ENCODE peak calls at places on chromosomes 2 and 18, in five cellular contexts. D is tibial artery, N is hepatocyte, A is psoas muscle, U is breast epithelium. W is an unnamed sample.
A peak's percentile ranks its signal among the peaks of the same experiment; 100 is the strongest.

GRCh38 chr2:44285237-44285636 is 10.0 kb downstream of the SLC3A1 start:
- DNase-seq in D (no peak), N (peak; percentile 18), A (no peak), U (no peak), W (no peak)

GRCh38 chr2:68828887-68829708 is 42.1 kb downstream of the BMP10 start:
- DNase-seq in D (peak; percentile 97), N (peak; percentile 92), A (peak; percentile 94), U (peak; percentile 90), W (peak; percentile 98)

GRCh38 chr2:49831698-49832367 is 677.5 kb upstream of the FSHR start:
- DNase-seq in D (no peak), N (no peak), A (no peak), U (no peak), W (no peak)

GRCh38 chr2:69620870-69621269 is 22.7 kb downstream of the AAK1 start:
- DNase-seq in D (no peak), N (no peak), A (no peak), U (no peak), W (no peak)

GRCh38 chr2:95041824-95042442 is 16.4 kb downstream of the MAL start:
- DNase-seq in D (no peak), N (no peak), A (no peak), U (no peak), W (no peak)

GRCh38 chr2:58700621-58701020 is 459.5 kb upstream of the FANCL start:
- DNase-seq in D (no peak), N (no peak), A (no peak), U (no peak), W (no peak)

GRCh38 chr18:46199515-46200147 is 95.4 kb downstream of the HAUS1 start:
- DNase-seq in D (no peak), N (peak; percentile 19), A (no peak), U (no peak), W (no peak)

GRCh38 chr2:208311321-208311720 is 45.3 kb downstream of the PIKFYVE start:
- DNase-seq in D (no peak), N (no peak), A (no peak), U (no peak), W (no peak)

GRCh38 chr18:58967643-58968291 is 103.1 kb downstream of the ZNF532 start:
- DNase-seq in D (no peak), N (peak; percentile 36), A (no peak), U (no peak), W (no peak)

GRCh38 chr2:69359371-69359770 is 27.7 kb downstream of the GFPT1 start:
- DNase-seq in D (no peak), N (no peak), A (no peak), U (no peak), W (no peak)

GRCh38 chr18:74132201-74132600 is 15.4 kb downstream of the FBXO15 start:
- DNase-seq in D (no peak), N (no peak), A (no peak), U (no peak), W (no peak)

GRCh38 chr2:112318515-112318914 is 43.1 kb downstream of the ZC3H6 start:
- DNase-seq in D (no peak), N (no peak), A (no peak), U (no peak), W (no peak)

GRCh38 chr2:113720167-113720566 is 36.3 kb downstream of the SLC35F5 start:
- DNase-seq in D (no peak), N (no peak), A (no peak), U (no peak), W (no peak)

GRCh38 chr2:42238644-42239288 is 69.6 kb downstream of the EML4 start:
- DNase-seq in D (no peak), N (peak; percentile 35), A (no peak), U (peak; percentile 37), W (peak; percentile 45)

GRCh38 chr2:1561793-1562521 is 148.7 kb downstream of the TPO start:
- DNase-seq in D (no peak), N (no peak), A (no peak), U (no peak), W (no peak)

GRCh38 chr18:48203961-48204666 is 205.1 kb downstream of the ZBTB7C start:
- DNase-seq in D (no peak), N (peak; percentile 52), A (no peak), U (no peak), W (no peak)

GRCh38 chr18:48059363-48060109 is 129.1 kb upstream of the SMAD2 start:
- DNase-seq in D (peak; percentile 39), N (peak; percentile 53), A (no peak), U (no peak), W (no peak)

GRCh38 chr2:28981016-28981441 is at the start of gene TOGARAM2:
- DNase-seq in D (peak; percentile 64), N (peak; percentile 70), A (no peak), U (peak; percentile 41), W (peak; percentile 64)

GRCh38 chr2:20125616-20126015 is 74.2 kb upstream of the LAPTM4A start:
- DNase-seq in D (no peak), N (no peak), A (no peak), U (no peak), W (no peak)

GRCh38 chr2:181859123-181859522 is 32.4 kb upstream of the ITPRID2 start:
- DNase-seq in D (no peak), N (no peak), A (no peak), U (no peak), W (no peak)

GRCh38 chr18:59718108-59719057 is 21.2 kb upstream of the CCBE1 start:
- DNase-seq in D (no peak), N (no peak), A (no peak), U (no peak), W (no peak)

GRCh38 chr2:131517106-131517831 is 10.4 kb upstream of the CCDC74A start:
- DNase-seq in D (no peak), N (no peak), A (no peak), U (no peak), W (no peak)

GRCh38 chr2:236576053-236576452 is 6.4 kb downstream of the ACKR3 start:
- DNase-seq in D (no peak), N (peak; percentile 73), A (no peak), U (no peak), W (no peak)

GRCh38 chr2:42032796-42033195 is 15.0 kb upstream of the PKDCC start:
- DNase-seq in D (no peak), N (no peak), A (no peak), U (no peak), W (no peak)

GRCh38 chr2:211070547-211070946 is 514.1 kb downstream of the CPS1 start:
- DNase-seq in D (no peak), N (no peak), A (no peak), U (no peak), W (no peak)

GRCh38 chr2:240781471-240782220 is 38.4 kb downstream of the KIF1A start:
- DNase-seq in D (no peak), N (no peak), A (peak; percentile 2), U (no peak), W (peak; percentile 33)

GRCh38 chr2:177579486-177580036 is 187.0 kb downstream of the AGPS start:
- DNase-seq in D (no peak), N (peak; percentile 57), A (no peak), U (no peak), W (no peak)

GRCh38 chr2:128315122-128315828 is 3.4 kb downstream of the HS6ST1 start:
- DNase-seq in D (peak; percentile 61), N (peak; percentile 5), A (no peak), U (peak; percentile 15), W (peak; percentile 27)

GRCh38 chr2:30733829-30734520 is 73.3 kb downstream of the CAPN13 start:
- DNase-seq in D (peak; percentile 51), N (no peak), A (no peak), U (no peak), W (no peak)

GRCh38 chr2:62661263-62661635 is 44.3 kb upstream of the EHBP1 start:
- DNase-seq in D (no peak), N (no peak), A (no peak), U (no peak), W (no peak)

GRCh38 chr2:59584958-59585357 is 968.5 kb downstream of the BCL11A start:
- DNase-seq in D (no peak), N (peak; percentile 14), A (no peak), U (no peak), W (no peak)

GRCh38 chr2:200171761-200172482 is 134.6 kb upstream of the SPATS2L start:
- DNase-seq in D (no peak), N (peak; percentile 46), A (no peak), U (no peak), W (no peak)

GRCh38 chr2:3633982-3634630 is 23.9 kb upstream of the ALLC start:
- DNase-seq in D (peak; percentile 24), N (no peak), A (no peak), U (no peak), W (peak; percentile 34)

GRCh38 chr2:15378148-15378908 is 182.8 kb downstream of the NBAS start:
- DNase-seq in D (no peak), N (no peak), A (no peak), U (no peak), W (no peak)

GRCh38 chr2:201472411-201472810 is 20.9 kb downstream of the STRADB start:
- DNase-seq in D (no peak), N (no peak), A (no peak), U (no peak), W (no peak)

GRCh38 chr2:145777297-145777696 is 1257.4 kb upstream of the ZEB2 start:
- DNase-seq in D (no peak), N (peak; percentile 26), A (no peak), U (no peak), W (no peak)
- H3K27me3 ChIP-seq in D (no peaks in the 10 kb centered on the region), N (no peaks in the 10 kb centered on the region), A (no peaks in the 10 kb centered on the region), U (no peaks in the 10 kb centered on the region), W (no peaks in the 10 kb centered on the region)

GRCh38 chr2:8028036-8028435 is 653.8 kb upstream of the ID2 start:
- DNase-seq in D (no peak), N (no peak), A (no peak), U (no peak), W (no peak)

GRCh38 chr2:8028981-8029380 is 652.9 kb upstream of the ID2 start:
- DNase-seq in D (no peak), N (no peak), A (no peak), U (no peak), W (no peak)

GRCh38 chr2:8028436-8028835 is 653.4 kb upstream of the ID2 start:
- DNase-seq in D (no peak), N (no peak), A (no peak), U (no peak), W (no peak)

GRCh38 chr2:8031370-8031769 is 650.5 kb upstream of the ID2 start:
- DNase-seq in D (no peak), N (no peak), A (no peak), U (no peak), W (no peak)

GRCh38 chr2:8030694-8031303 is 651.1 kb upstream of the ID2 start:
- DNase-seq in D (no peak), N (no peak), A (no peak), U (no peak), W (no peak)
- H3K27me3 ChIP-seq in D (no peaks in the 10 kb centered on the region), N (no peaks in the 10 kb centered on the region), A (no peaks in the 10 kb centered on the region), U (no peaks in the 10 kb centered on the region), W (no peaks in the 10 kb centered on the region)

DNA sequence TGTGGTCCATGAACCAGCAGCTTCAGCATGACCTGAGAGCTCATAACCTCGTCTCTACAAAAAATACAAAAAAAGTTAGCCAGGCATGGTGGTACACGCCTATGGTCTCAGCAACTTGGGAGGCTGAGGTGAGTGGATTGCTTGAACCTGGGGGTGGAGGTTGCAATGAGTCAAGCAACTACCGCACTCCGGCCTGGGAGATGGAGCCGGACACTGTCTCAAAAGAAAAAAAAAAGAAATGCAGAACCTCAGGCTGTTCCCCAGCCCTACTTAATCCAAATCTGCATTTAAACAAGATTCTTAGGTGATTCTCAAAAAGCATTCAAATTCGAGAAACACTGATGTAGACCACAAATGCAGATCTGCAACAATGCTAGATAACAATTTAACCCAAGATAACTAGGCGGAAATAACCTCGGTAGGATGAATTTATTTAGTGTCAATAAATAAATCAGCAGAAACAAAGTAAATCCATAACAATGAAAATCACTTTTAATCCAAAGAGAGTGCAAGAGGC is 203.5 kb downstream of the SP3 start:
- DNase-seq in D (no peak), N (no peak), A (no peak), U (no peak), W (no peak)
- H3K27me3 ChIP-seq in D (no peaks in the 10 kb centered on the region), N (no peaks in the 10 kb centered on the region), A (no peaks in the 10 kb centered on the region), U (no peaks in the 10 kb centered on the region), W (no peaks in the 10 kb centered on the region)

GRCh38 chr2:127220102-127220806 is at the start of gene CYP27C1:
- DNase-seq in D (no peak), N (peak; percentile 54), A (no peak), U (no peak), W (peak; percentile 34)
- H3K27me3 ChIP-seq in D (no peaks in the 10 kb centered on the region), N (peaks cover 40% of the 10 kb centered on the region), A (no peaks in the 10 kb centered on the region), U (peaks cover 16% of the 10 kb centered on the region), W (no peaks in the 10 kb centered on the region)